ENCODE peak calls at places on chromosomes 13 and 19, in four cellular contexts. I is AG10803, Q is NCI-H1436, K is osteoblast. M is an unnamed sample.

GRCh38 chr19:43519436-43520088 is 7.4 kb downstream of the ETHE1 start:
- DNase-seq in K (peak), Q (peak), I (peak), M (no peak)

GRCh38 chr19:50238043-50238442 is 34.6 kb downstream of the MYH14 start:
- DNase-seq in K (peak), I (no peak), Q (no peak), M (no peak)

GRCh38 chr19:17496337-17496997 is 15.0 kb upstream of the PGLS start:
- DNase-seq in I (peak), Q (peak), K (peak), M (no peak)

GRCh38 chr13:109156181-109156935 is 526.9 kb downstream of the MYO16 start:
- DNase-seq in K (peak), Q (no peak), I (peak), M (no peak)

GRCh38 chr19:31066385-31066784 is 282.9 kb downstream of the TSHZ3 start:
- DNase-seq in Q (no peak), I (peak), K (peak), M (no peak)

GRCh38 chr19:15479391-15480345 is at the start of gene PGLYRP2:
- DNase-seq in K (peak), Q (no peak), I (no peak), M (no peak)

GRCh38 chr13:86882835-86883234 is 788.3 kb upstream of the SLITRK5 start:
- DNase-seq in I (no peak), Q (no peak), K (no peak), M (no peak)

GRCh38 chr19:55372316-55373081 is 2.2 kb upstream of the IL11 start:
- DNase-seq in K (no peak), I (peak), Q (no peak), M (no peak)

GRCh38 chr19:47157455-47158321 is 27.1 kb downstream of the SAE1 start:
- DNase-seq in K (peak), I (peak), Q (no peak), M (peak)

GRCh38 chr13:114072421-114072820 is 60.0 kb downstream of the RASA3 start:
- DNase-seq in Q (no peak), K (peak), I (no peak), M (peak)

GRCh38 chr13:25141042-25141441 is 31.0 kb downstream of the AMER2 start:
- DNase-seq in K (no peak), I (no peak), Q (no peak), M (no peak)

GRCh38 chr13:82636119-82636518 is 1246.2 kb downstream of the SLITRK1 start:
- DNase-seq in K (no peak), I (no peak), Q (no peak), M (no peak)

GRCh38 chr13:99342723-99343315 is 35.6 kb upstream of the GPR183 start:
- DNase-seq in K (no peak), Q (no peak), I (no peak), M (no peak)

GRCh38 chr13:49112782-49113525 is 107.2 kb upstream of the MLNR start:
- DNase-seq in Q (no peak), I (no peak), K (no peak), M (no peak)

GRCh38 chr19:47540748-47541147 is 25.9 kb upstream of the NAPA start:
- DNase-seq in Q (no peak), I (peak), K (peak), M (no peak)

GRCh38 chr13:94480672-94481145 is 1.2 kb upstream of the DCT start:
- DNase-seq in I (peak), Q (no peak), K (peak), M (no peak)